ENCODE peak calls at places on chromosomes 6 and 20, in six cellular contexts. T, V, Q, J, E and F are unnamed samples.

GRCh38 chr20:39044501-39044900 is 82.4 kb downstream of the DHX35 start:
- DNase-seq in T (no peak), V (no peak), Q (no peak), J (no peak), E (no peak), F (no peak)

GRCh38 chr20:50590348-50590664 is 80.1 kb downstream of the PTPN1 start:
- DNase-seq in T (no peak), V (no peak), Q (no peak), J (no peak), E (no peak), F (no peak)

GRCh38 chr6:6915813-6916547 is 191.8 kb upstream of the RREB1 start:
- DNase-seq in T (no peak), V (no peak), Q (no peak), J (no peak), E (no peak), F (no peak)

GRCh38 chr6:47853766-47854165 is 71.9 kb downstream of the OPN5 start:
- DNase-seq in T (no peak), V (no peak), Q (no peak), J (no peak), E (no peak), F (no peak)

GRCh38 chr6:7110092-7110792 is 2.5 kb downstream of the RREB1 start:
- DNase-seq in T (no peak), V (no peak), Q (no peak), J (no peak), E (no peak), F (no peak)

GRCh38 chr6:30507849-30508843 is 18.8 kb downstream of the HLA-E start:
- DNase-seq in T (no peak), V (no peak), Q (no peak), J (no peak), E (no peak), F (no peak)

GRCh38 chr6:39276379-39276995 is 37.7 kb downstream of the KCNK17 start:
- DNase-seq in T (no peak), V (no peak), Q (no peak), J (no peak), E (no peak), F (no peak)

GRCh38 chr6:16432075-16433032 is 194.0 kb downstream of the GMPR start:
- DNase-seq in T (no peak), V (no peak), Q (no peak), J (no peak), E (peak), F (no peak)

GRCh38 chr6:44661221-44661609 is 273.7 kb downstream of the CDC5L start:
- DNase-seq in T (no peak), V (peak), Q (no peak), J (no peak), E (no peak), F (no peak)

GRCh38 chr6:68635706-68636513 is 828 bp downstream of the ADGRB3 start:
- DNase-seq in T (no peak), V (no peak), Q (no peak), J (no peak), E (no peak), F (no peak)

GRCh38 chr6:133502451-133503259 is 261.5 kb downstream of the EYA4 start:
- DNase-seq in T (no peak), V (no peak), Q (no peak), J (no peak), E (no peak), F (no peak)
- TF ChIP-seq ZNF274 in T (no peak), V (no peak), Q (no peak), J (no peak), E (no peak), F (no peak)

DNA sequence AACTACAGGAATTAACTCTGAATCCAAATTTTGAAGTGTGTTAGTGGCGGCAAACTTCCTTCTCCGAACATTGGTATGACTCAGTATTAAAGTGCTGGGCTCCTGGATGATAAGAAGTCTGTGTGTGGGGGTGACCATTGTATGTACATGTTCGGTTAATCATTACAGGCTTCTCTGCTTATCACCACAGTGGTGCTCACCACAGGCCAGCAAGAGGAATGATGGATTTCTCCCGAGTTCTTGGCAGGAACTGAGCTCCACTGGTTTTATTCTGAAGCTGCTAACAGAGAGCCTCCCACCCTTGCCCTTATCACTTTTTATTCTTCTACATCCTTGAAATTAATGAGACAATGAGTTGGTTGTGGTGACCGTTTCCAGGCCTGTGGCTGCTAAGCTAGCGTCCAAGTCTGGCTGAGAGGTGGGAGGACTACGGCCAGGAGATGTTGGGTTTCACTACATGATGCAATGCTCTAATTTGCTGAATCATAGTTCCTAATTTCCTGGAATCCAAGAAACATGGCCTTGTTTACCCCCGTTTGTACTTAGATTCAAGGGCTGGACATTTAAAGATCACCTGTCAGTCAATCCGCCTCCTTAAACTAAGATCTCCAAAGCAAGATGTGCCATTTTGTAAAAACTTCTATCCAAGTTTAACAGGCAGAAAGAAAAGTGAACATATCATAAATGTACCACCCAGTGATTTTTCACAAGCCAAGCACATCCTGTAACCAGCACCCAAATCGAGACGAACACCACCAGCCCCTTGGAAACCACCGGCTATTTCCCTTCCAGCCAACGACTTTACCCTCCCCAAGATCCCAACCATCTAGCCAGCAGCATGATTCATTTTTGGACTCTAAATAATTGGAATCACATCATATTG is 172.6 kb downstream of the FOXA2 start:
- DNase-seq in T (no peak), V (peak), Q (no peak), J (peak), E (no peak), F (no peak)
- H3K9ac ChIP-seq in T (no peak), V (peak), Q (no peak), J (peak), E (no peak), F (no peak)

DNA sequence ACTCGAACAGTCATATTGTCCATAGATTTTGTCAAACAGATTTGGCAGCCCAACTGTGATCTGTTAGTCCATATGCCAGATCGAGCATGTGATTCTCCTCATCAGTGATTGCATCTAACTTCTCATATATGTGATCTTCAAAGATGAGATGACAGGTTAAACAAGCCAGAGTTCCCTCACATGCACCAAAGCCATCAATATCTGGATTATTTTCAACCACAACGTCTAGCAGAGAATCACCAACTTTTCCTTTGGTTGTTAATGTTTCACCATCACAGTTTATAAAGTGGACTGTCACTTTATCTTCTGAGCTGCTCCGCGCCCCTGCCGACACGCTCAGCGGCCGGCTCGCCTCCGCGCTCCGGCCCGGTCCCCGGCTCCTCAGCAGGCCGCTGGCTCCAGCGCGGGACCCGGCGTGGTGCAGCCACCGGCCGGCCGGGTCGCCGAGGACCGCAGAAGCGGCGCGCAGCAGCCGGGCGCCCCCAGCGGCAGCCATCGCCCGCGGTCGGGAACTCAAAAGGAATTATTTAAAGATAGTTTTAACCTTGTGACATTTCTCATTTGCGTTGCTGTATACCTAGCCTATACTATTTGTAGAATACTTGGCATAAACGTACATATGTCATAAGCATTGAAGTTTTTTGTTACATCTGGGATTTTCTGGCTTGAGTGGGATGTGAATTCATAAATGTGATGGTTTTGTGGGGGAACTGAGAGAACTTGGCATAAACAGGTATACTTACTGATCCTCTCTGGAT is 40.1 kb upstream of the DYNLRB1 start:
- DNase-seq in T (no peak), V (peak), Q (no peak), J (no peak), E (no peak), F (no peak)
- TF ChIP-seq ZNF274 in T (no peak), V (no peak), Q (no peak), J (no peak), E (no peak), F (no peak)

GRCh38 chr6:168198302-168199180 is 119.5 kb upstream of the FRMD1 start:
- DNase-seq in T (no peak), V (no peak), Q (no peak), J (no peak), E (no peak), F (no peak)
- H3K9ac ChIP-seq in T (no peak), V (no peak), Q (no peak), J (no peak), E (no peak), F (no peak)

GRCh38 chr6:36777806-36778205 is 61.4 kb downstream of the CPNE5 start:
- DNase-seq in T (no peak), V (no peak), Q (no peak), J (no peak), E (no peak), F (no peak)

GRCh38 chr6:36776167-36776566 is 63.1 kb downstream of the CPNE5 start:
- DNase-seq in T (no peak), V (no peak), Q (no peak), J (no peak), E (no peak), F (no peak)

GRCh38 chr6:36780517-36781210 is 58.6 kb downstream of the CPNE5 start:
- DNase-seq in T (no peak), V (peak), Q (no peak), J (no peak), E (no peak), F (no peak)

GRCh38 chr6:36781669-36782068 is 57.6 kb downstream of the CPNE5 start:
- DNase-seq in T (no peak), V (no peak), Q (no peak), J (no peak), E (no peak), F (no peak)

DNA sequence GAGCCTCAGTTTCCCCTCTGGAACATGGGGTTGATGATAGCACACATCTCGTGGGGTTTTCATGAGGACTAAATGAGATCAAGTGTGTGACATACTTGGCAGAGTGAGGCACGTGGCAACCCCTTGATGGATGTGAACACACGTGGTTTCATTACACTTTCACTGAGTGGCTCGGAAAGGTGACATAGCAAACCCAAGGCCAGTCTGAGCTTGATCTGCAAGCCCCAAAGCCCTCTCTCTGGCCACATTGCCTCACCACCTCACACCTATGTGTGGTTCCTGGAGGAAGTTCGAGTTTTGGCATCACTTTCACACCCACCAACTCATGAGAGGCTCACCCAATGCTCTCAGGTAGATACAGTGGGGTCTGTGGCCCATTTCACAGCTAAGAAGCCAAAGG is 60.0 kb downstream of the CPNE5 start:
- DNase-seq in T (no peak), V (no peak), Q (no peak), J (no peak), E (no peak), F (no peak)
- TF ChIP-seq ZNF274 in T (no peak), V (no peak), Q (no peak), J (no peak), E (no peak), F (no peak)

DNA sequence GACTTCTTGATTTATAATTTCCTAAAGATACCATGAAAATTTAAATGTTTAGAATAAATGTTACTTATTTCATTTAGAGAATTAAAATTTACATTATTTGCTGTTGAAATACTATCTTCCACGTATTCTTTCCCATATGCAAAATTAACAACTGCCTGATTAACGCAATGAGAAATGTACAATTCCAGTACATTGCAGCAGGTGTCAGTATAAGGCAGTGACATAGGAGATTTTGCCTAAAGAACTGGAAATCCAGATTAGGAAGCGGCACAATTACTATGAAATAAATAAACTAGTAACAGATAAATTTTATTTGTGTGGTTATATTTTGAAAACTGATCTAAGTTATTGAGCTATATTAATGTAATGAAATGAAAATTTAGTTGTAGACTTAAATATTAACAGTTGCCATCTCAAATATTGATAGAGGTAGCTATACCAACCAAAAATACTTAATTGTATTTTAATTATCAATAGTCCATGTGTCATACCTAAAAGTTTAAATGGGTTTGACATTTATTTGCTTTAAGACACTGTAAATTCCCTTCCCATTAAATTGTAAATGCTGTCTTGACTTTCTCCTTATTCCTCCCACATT is 300.2 kb downstream of the UTRN start:
- DNase-seq in T (no peak), V (peak), Q (peak), J (peak), E (no peak), F (no peak)
- H3K9ac ChIP-seq in T (no peak), V (no peak), Q (peak), J (no peak), E (no peak), F (no peak)

GRCh38 chr6:14876778-14877613 is 368.9 kb upstream of the JARID2 start:
- DNase-seq in T (no peak), V (no peak), Q (no peak), J (no peak), E (peak), F (no peak)
- TF ChIP-seq ZNF274 in T (no peak), V (no peak), Q (no peak), J (no peak), E (no peak), F (no peak)

GRCh38 chr6:21587182-21587924 is 6.2 kb upstream of the SOX4 start:
- DNase-seq in T (no peak), V (peak), Q (peak), J (no peak), E (no peak), F (no peak)
- H3K9ac ChIP-seq in T (peak), V (peak), Q (peak), J (no peak), E (peak), F (peak)